ENCODE peak calls at places on chromosomes 7 and 10, in four cellular contexts. G, I, P and K are unnamed samples.

GRCh38 chr7:138832966-138833365 is 35.0 kb upstream of the ATP6V0A4 start:
- DNase-seq in I (no peak), P (no peak), G (no peak), K (no peak)

GRCh38 chr7:84218681-84219080 is 24.1 kb upstream of the SEMA3A start:
- DNase-seq in G (no peak), P (no peak), I (no peak), K (no peak)

GRCh38 chr10:7320072-7320471 is 90.8 kb downstream of the SFMBT2 start:
- DNase-seq in G (no peak), P (no peak), I (no peak), K (no peak)

GRCh38 chr7:111953611-111954010 is 252.6 kb downstream of the DOCK4 start:
- DNase-seq in G (no peak), I (no peak), P (no peak), K (no peak)

GRCh38 chr7:120856621-120857352 is 1.2 kb downstream of the TSPAN12 start:
- DNase-seq in I (peak; percentile 51), P (no peak), G (peak; percentile 29), K (peak; percentile 79)

GRCh38 chr10:76382381-76382851 is 951.0 kb downstream of the LRMDA start:
- DNase-seq in I (no peak), G (peak; percentile 79), P (no peak), K (no peak)

GRCh38 chr10:49164587-49165188 is 23.5 kb downstream of the TMEM273 start:
- DNase-seq in I (peak; percentile 45), G (peak; percentile 67), P (no peak), K (no peak)

GRCh38 chr7:155871211-155871610 is 58.9 kb upstream of the SHH start:
- DNase-seq in I (no peak), P (no peak), G (no peak), K (no peak)

GRCh38 chr7:8190121-8190895 is 71.7 kb downstream of the ICA1 start:
- DNase-seq in G (peak; percentile 48), I (peak; percentile 26), P (no peak), K (no peak)

GRCh38 chr7:96388166-96388565 is 66.3 kb upstream of the SLC25A13 start:
- DNase-seq in I (no peak), P (no peak), G (peak; percentile 11), K (no peak)

GRCh38 chr10:99339077-99339476 is 9.9 kb downstream of the CNNM1 start:
- DNase-seq in I (no peak), G (peak; percentile 34), P (no peak), K (no peak)

GRCh38 chr10:22665329-22665728 is 49.0 kb downstream of the PIP4K2A start:
- DNase-seq in P (no peak), G (no peak), I (no peak), K (no peak)

GRCh38 chr10:91939653-91940052 is 16.1 kb downstream of the BTAF1 start:
- DNase-seq in P (no peak), I (no peak), G (no peak), K (no peak)

GRCh38 chr7:63899691-63900393 is 98.8 kb upstream of the ZNF722 start:
- DNase-seq in I (peak; percentile 9), P (peak; percentile 36), G (no peak), K (no peak)

GRCh38 chr7:132141109-132141508 is 435.2 kb downstream of the PLXNA4 start:
- DNase-seq in P (no peak), G (peak; percentile 74), I (no peak), K (no peak)

GRCh38 chr7:103795787-103796186 is 193.7 kb downstream of the RELN start:
- DNase-seq in I (no peak), P (no peak), G (no peak), K (no peak)

GRCh38 chr7:116354171-116354545 is 143.8 kb downstream of the TES start:
- DNase-seq in G (peak; percentile 13), P (no peak), I (no peak), K (no peak)

GRCh38 chr7:36119005-36119711 is 33.9 kb upstream of the EEPD1 start:
- DNase-seq in I (no peak), P (no peak), G (peak; percentile 83), K (no peak)

GRCh38 chr7:50629238-50629901 is 64.2 kb upstream of the DDC start:
- DNase-seq in G (no peak), P (no peak), I (no peak), K (no peak)

GRCh38 chr10:23202736-23203135 is 10.6 kb downstream of the PTF1A start:
- DNase-seq in G (no peak), P (no peak), I (no peak), K (no peak)

GRCh38 chr7:152987673-152988072 is 228.1 kb downstream of the ACTR3B start:
- DNase-seq in P (no peak), G (no peak), I (no peak), K (no peak)

GRCh38 chr7:74544706-74545469 is 91.2 kb downstream of the GTF2IRD1 start:
- DNase-seq in I (peak; percentile 44), P (no peak), G (peak; percentile 40), K (peak; percentile 67)

GRCh38 chr10:111522551-111522950 is 445.7 kb downstream of the ADRA2A start:
- DNase-seq in I (no peak), G (no peak), P (no peak), K (no peak)

GRCh38 chr10:43078175-43078985 is 1.5 kb downstream of the RET start:
- DNase-seq in I (no peak), P (no peak), G (no peak), K (no peak)

GRCh38 chr7:144584741-144585140 is 181.2 kb upstream of the NOBOX start:
- DNase-seq in I (no peak), G (no peak), P (no peak), K (no peak)